ENCODE peak calls at places on chromosome 6, in four cellular contexts. C, Y, U and I are unnamed samples.

GRCh38 chr6:151196571-151196970 is 43.2 kb upstream of the AKAP12 start:
- DNase-seq in C (no peak), Y (no peak), U (no peak), I (no peak)

GRCh38 chr6:34508425-34508824 is 42.5 kb downstream of the PACSIN1 start:
- DNase-seq in Y (no peak), U (no peak), C (no peak), I (no peak)

GRCh38 chr6:36119209-36119608 is 11.1 kb upstream of the MAPK13 start:
- DNase-seq in Y (no peak), C (no peak), U (no peak), I (no peak)

GRCh38 chr6:16585805-16586204 is 175.5 kb downstream of the ATXN1 start:
- DNase-seq in U (no peak), C (no peak), Y (no peak), I (no peak)

GRCh38 chr6:63923139-63923739 is 287.6 kb downstream of the PHF3 start:
- DNase-seq in C (no peak), Y (peak; percentile 52), U (peak; percentile 24), I (peak; percentile 40)

GRCh38 chr6:79544939-79545450 is 7.8 kb upstream of the LCA5 start:
- DNase-seq in Y (peak; percentile 16), U (peak; percentile 96), C (peak; percentile 74), I (peak; percentile 80)

GRCh38 chr6:41697902-41698349 is 37.5 kb downstream of the TFEB start:
- DNase-seq in Y (no peak), C (no peak), U (no peak), I (no peak)

GRCh38 chr6:13617066-13617465 is 1.9 kb downstream of the NOL7 start:
- DNase-seq in Y (no peak), U (no peak), C (no peak), I (no peak)

GRCh38 chr6:125341460-125341859 is 39.7 kb upstream of the HDDC2 start:
- DNase-seq in Y (no peak), C (no peak), U (no peak), I (no peak)

GRCh38 chr6:158837684-158838625 is 18.8 kb upstream of the EZR start:
- DNase-seq in U (no peak), Y (no peak), C (no peak), I (no peak)

GRCh38 chr6:2296781-2297180 is 51.4 kb upstream of the GMDS start:
- DNase-seq in C (no peak), Y (no peak), U (no peak), I (no peak)

GRCh38 chr6:55449219-55449618 is 122.0 kb downstream of the GFRAL start:
- DNase-seq in U (no peak), Y (no peak), C (no peak), I (peak; percentile 13)

GRCh38 chr6:156780117-156780641 is 3.0 kb downstream of the ARID1B start:
- DNase-seq in C (peak; percentile 71), Y (peak; percentile 91), U (peak; percentile 87), I (peak; percentile 68)

GRCh38 chr6:15380354-15380753 is 134.5 kb downstream of the JARID2 start:
- DNase-seq in U (no peak), Y (no peak), C (no peak), I (no peak)

GRCh38 chr6:31727034-31727716 is 1.9 kb downstream of the DDAH2 start:
- DNase-seq in C (no peak), Y (no peak), U (peak; percentile 72), I (no peak)

GRCh38 chr6:31729979-31730630 is 1.0 kb upstream of the DDAH2 start:
- DNase-seq in C (no peak), U (peak; percentile 97), Y (peak; percentile 36), I (peak; percentile 91)

GRCh38 chr6:31728767-31729514 is at the start of gene DDAH2:
- DNase-seq in C (no peak), Y (no peak), U (no peak), I (no peak)

GRCh38 chr6:31729515-31729978 is 448 bp upstream of the DDAH2 start:
- DNase-seq in Y (peak; percentile 86), U (peak; percentile 97), C (peak; percentile 35), I (peak; percentile 77)

GRCh38 chr6:31727717-31728671 is 1.1 kb downstream of the DDAH2 start:
- DNase-seq in U (no peak), Y (no peak), C (peak; percentile 43), I (no peak)
- TF ChIP-seq BHLHE40 in U (no peak), Y (no peak), C (no peak), I (no peak)

DNA sequence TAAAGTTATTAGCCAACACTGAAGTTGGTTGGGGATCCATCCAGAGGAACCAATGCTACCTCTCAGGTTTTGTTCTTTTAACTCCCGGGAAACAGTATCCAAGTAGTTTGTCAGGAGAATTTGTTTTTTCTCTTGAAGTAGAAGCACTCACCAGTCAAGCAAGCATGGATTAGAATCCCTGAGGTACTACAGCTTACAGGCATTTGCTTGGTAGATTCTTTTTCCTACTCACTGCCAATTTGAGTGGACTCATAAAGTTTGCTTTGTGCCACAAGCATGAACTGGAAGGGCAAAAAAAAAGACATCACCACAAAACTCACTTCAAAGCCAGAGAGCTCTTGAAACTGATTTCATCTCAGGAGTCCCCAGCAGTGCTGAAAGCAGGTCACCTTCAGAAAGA is 167.4 kb downstream of the MBOAT1 start:
- DNase-seq in U (no peak), Y (no peak), C (no peak), I (no peak)
- TF ChIP-seq FOXM1 in U (no peak), Y (no peak), C (no peak), I (no peak)

DNA sequence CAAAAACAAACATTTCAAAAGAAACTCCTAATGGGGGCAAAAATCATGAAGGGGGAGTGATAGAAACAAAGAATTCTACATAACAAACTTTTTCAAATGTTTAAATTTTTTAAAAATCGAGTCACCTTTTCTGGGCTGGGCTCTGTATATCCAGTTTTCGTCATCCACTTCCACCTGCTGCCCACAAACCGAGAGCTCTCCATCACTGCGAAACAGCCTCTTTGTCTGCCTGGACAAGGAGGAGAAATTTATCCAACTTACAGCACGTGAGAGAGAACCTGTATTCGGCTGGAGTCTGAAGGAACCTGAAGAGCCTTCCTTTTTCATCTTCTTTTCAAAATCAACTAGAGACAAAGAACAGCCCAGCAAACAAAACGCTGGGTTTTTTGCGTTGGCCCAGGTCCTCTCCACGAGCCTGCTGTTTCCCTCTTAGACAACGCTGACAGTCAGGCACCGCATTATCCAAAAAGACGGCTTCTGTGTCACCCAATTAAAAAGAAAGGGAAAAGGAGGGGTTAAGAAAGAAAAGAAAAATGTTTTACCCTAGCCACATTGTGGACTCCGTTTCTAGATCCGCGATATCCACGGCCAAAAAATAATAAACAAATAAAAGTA is 72.4 kb upstream of the NHSL1 start:
- DNase-seq in Y (no peak), U (no peak), C (no peak), I (no peak)
- TF ChIP-seq BHLHE40 in Y (no peak), U (no peak), C (no peak), I (no peak)

DNA sequence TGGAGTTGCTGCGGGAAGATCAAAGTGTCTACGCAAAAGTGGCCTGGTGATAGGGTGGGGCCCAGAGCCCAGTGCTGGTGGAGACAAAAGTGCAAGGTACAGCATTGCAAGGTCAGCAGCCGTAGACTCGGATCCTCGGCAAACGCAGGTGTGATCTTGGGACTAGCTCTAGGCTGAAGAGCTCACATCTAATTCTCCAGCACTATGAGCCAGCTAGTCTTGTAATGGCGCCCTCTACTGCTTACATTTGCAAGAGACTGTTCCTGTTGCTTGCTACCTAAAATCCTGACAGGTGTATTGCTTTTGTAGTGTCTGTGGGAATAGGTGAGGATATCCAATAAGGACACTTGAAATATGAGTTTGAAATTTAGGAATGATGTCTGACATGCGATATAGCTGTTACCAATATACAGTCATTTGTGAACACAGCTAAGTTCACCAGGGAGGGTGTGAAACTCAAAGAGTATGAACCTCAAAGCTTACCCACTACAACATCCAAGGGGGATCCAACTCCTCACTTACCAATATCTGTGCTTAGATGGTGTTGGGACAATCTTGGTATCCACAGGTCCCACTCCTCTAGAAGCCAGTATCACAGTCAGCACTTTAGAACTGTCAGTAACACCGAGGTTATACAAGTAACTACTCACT is 58.4 kb downstream of the PDE7B start:
- DNase-seq in U (peak; percentile 74), Y (peak; percentile 70), C (peak; percentile 19), I (peak; percentile 73)
- TF ChIP-seq FOXM1 in U (no peak), Y (no peak), C (no peak), I (no peak)

GRCh38 chr6:4153514-4153985 is 18.2 kb upstream of the ECI2 start:
- DNase-seq in C (no peak), Y (no peak), U (no peak), I (no peak)

GRCh38 chr6:4163408-4163807 is 28.0 kb upstream of the ECI2 start:
- DNase-seq in U (no peak), C (no peak), Y (no peak), I (no peak)

GRCh38 chr6:4155848-4156466 is 20.6 kb upstream of the ECI2 start:
- DNase-seq in Y (peak; percentile 84), U (peak; percentile 92), C (no peak), I (peak; percentile 81)

GRCh38 chr6:4162345-4162744 is 27.0 kb upstream of the ECI2 start:
- DNase-seq in U (no peak), C (no peak), Y (no peak), I (no peak)

GRCh38 chr6:4157506-4157905 is 22.1 kb upstream of the ECI2 start:
- DNase-seq in C (no peak), U (no peak), Y (no peak), I (no peak)
- TF ChIP-seq BHLHE40 in C (no peak), U (no peak), Y (no peak), I (no peak)

GRCh38 chr6:170069611-170070010 is 221.3 kb downstream of the DLL1 start:
- DNase-seq in U (no peak), Y (no peak), C (no peak), I (no peak)
- TF ChIP-seq FOXM1 in U (no peak), Y (no peak), C (no peak), I (no peak)

GRCh38 chr6:12009180-12009748 is 2.8 kb upstream of the HIVEP1 start:
- DNase-seq in C (no peak), Y (peak; percentile 36), U (no peak), I (no peak)

GRCh38 chr6:12011276-12012112 is 618 bp upstream of the HIVEP1 start:
- DNase-seq in Y (peak; percentile 95), C (peak; percentile 81), U (peak; percentile 99), I (peak; percentile 91)

GRCh38 chr6:12008366-12009179 is 3.5 kb upstream of the HIVEP1 start:
- DNase-seq in Y (peak; percentile 83), U (peak; percentile 94), C (peak; percentile 43), I (peak; percentile 60)

GRCh38 chr6:12010635-12011275 is 1.4 kb upstream of the HIVEP1 start:
- DNase-seq in U (peak; percentile 71), C (no peak), Y (no peak), I (peak; percentile 38)

DNA sequence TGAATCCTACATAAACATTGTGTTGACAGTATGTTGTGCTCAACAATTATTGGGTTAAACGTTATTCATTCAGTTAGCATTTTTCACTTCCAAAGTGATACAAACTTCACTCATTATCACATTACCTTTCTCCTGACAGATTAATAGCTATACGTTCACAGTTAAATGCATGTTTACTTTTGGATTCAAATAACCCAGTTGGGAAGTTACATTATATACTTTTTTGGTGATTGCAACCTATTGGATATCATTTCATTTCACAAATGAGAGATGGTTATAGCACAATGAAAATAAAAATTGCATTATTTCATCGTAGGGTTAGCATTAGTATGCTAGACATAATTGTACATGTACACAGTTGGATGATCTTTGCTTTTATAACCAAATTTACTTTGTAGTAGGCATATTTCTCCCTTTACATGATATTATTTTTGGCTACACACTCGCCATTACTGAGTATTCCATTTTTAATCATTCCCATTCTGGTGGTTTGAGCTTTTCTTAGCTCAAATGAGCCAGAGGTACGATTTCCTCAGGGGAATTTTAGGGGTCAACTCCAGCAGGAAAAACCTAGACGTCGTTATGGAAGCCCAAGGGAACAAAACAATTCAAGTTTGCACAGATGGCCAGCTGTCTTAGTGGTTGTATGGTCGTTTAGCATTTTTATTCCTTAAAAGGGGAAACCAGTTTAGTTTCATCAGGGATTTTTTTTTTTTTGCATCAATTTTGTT is 2.0 kb upstream of the HIVEP1 start:
- DNase-seq in C (no peak), U (no peak), Y (no peak), I (no peak)
- TF ChIP-seq BHLHE40 in C (no peak), U (no peak), Y (no peak), I (no peak)